ENCODE peak calls at places on chromosomes 2 and 18, in nine cellular contexts. One of them, this sample, is unnamed.

GRCh38 chr18:6886931-6887330 is 157.4 kb downstream of the ARHGAP28 start:
- DNase-seq in ELR: no peak
- DNase-seq in NCI-H1105: no peak
- DNase-seq in endothelial cell: no peak
- DNase-seq in central memory CD4-positive, alpha-beta T cell: no peak
- DNase-seq in mesenteric fat pad: no peak
- DNase-seq in GDM1: no peak
- DNase-seq in activated T-helper 1 cell treated with anti-CD3 and anti-CD28 coated beads, Interleukin-2, amount 50 U/mL, for 16 hours: no peak
- DNase-seq in AG04450: no peak
- DNase-seq in this sample: no peak

GRCh38 chr2:73997813-73998212 is 13.1 kb downstream of the TET3 start:
- DNase-seq in AG04450: no peak
- DNase-seq in ELR: no peak
- DNase-seq in central memory CD4-positive, alpha-beta T cell: no peak
- DNase-seq in activated T-helper 1 cell treated with anti-CD3 and anti-CD28 coated beads, Interleukin-2, amount 50 U/mL, for 16 hours: no peak
- DNase-seq in GDM1: no peak
- DNase-seq in mesenteric fat pad: no peak
- DNase-seq in NCI-H1105: no peak
- DNase-seq in endothelial cell: no peak
- DNase-seq in this sample: no peak

GRCh38 chr2:55585451-55586079 is 31.9 kb downstream of the PPP4R3B start:
- DNase-seq in GDM1: no peak
- DNase-seq in AG04450: peak
- DNase-seq in ELR: peak
- DNase-seq in central memory CD4-positive, alpha-beta T cell: no peak
- DNase-seq in activated T-helper 1 cell treated with anti-CD3 and anti-CD28 coated beads, Interleukin-2, amount 50 U/mL, for 16 hours: no peak
- DNase-seq in endothelial cell: no peak
- DNase-seq in mesenteric fat pad: no peak
- DNase-seq in NCI-H1105: no peak
- DNase-seq in this sample: no peak

GRCh38 chr2:108404784-108405397 is 27.1 kb downstream of the SULT1C4 start:
- DNase-seq in mesenteric fat pad: no peak
- DNase-seq in ELR: no peak
- DNase-seq in AG04450: no peak
- DNase-seq in GDM1: no peak
- DNase-seq in central memory CD4-positive, alpha-beta T cell: no peak
- DNase-seq in endothelial cell: no peak
- DNase-seq in activated T-helper 1 cell treated with anti-CD3 and anti-CD28 coated beads, Interleukin-2, amount 50 U/mL, for 16 hours: no peak
- DNase-seq in NCI-H1105: peak
- DNase-seq in this sample: no peak

GRCh38 chr18:32086866-32087265 is 4.8 kb upstream of the RNF138 start:
- DNase-seq in AG04450: peak
- DNase-seq in mesenteric fat pad: no peak
- DNase-seq in GDM1: no peak
- DNase-seq in ELR: peak
- DNase-seq in central memory CD4-positive, alpha-beta T cell: no peak
- DNase-seq in activated T-helper 1 cell treated with anti-CD3 and anti-CD28 coated beads, Interleukin-2, amount 50 U/mL, for 16 hours: no peak
- DNase-seq in endothelial cell: no peak
- DNase-seq in NCI-H1105: no peak
- DNase-seq in this sample: no peak

GRCh38 chr2:107556038-107556627 is 270.6 kb upstream of the RGPD4 start:
- DNase-seq in endothelial cell: no peak
- DNase-seq in NCI-H1105: no peak
- DNase-seq in AG04450: no peak
- DNase-seq in activated T-helper 1 cell treated with anti-CD3 and anti-CD28 coated beads, Interleukin-2, amount 50 U/mL, for 16 hours: no peak
- DNase-seq in central memory CD4-positive, alpha-beta T cell: no peak
- DNase-seq in GDM1: no peak
- DNase-seq in ELR: no peak
- DNase-seq in mesenteric fat pad: no peak
- DNase-seq in this sample: no peak

GRCh38 chr18:63930774-63931354 is 18.2 kb upstream of the HMSD start:
- DNase-seq in GDM1: no peak
- DNase-seq in NCI-H1105: no peak
- DNase-seq in activated T-helper 1 cell treated with anti-CD3 and anti-CD28 coated beads, Interleukin-2, amount 50 U/mL, for 16 hours: no peak
- DNase-seq in endothelial cell: no peak
- DNase-seq in mesenteric fat pad: no peak
- DNase-seq in AG04450: no peak
- DNase-seq in ELR: no peak
- DNase-seq in central memory CD4-positive, alpha-beta T cell: no peak
- DNase-seq in this sample: no peak

GRCh38 chr2:217261452-217261851 is 401.6 kb upstream of the TNP1 start:
- DNase-seq in GDM1: no peak
- DNase-seq in ELR: no peak
- DNase-seq in activated T-helper 1 cell treated with anti-CD3 and anti-CD28 coated beads, Interleukin-2, amount 50 U/mL, for 16 hours: no peak
- DNase-seq in mesenteric fat pad: no peak
- DNase-seq in endothelial cell: no peak
- DNase-seq in NCI-H1105: no peak
- DNase-seq in central memory CD4-positive, alpha-beta T cell: no peak
- DNase-seq in AG04450: no peak
- DNase-seq in this sample: peak

GRCh38 chr18:56202567-56203136 is 435.7 kb downstream of the TXNL1 start:
- DNase-seq in GDM1: no peak
- DNase-seq in mesenteric fat pad: no peak
- DNase-seq in ELR: no peak
- DNase-seq in central memory CD4-positive, alpha-beta T cell: no peak
- DNase-seq in activated T-helper 1 cell treated with anti-CD3 and anti-CD28 coated beads, Interleukin-2, amount 50 U/mL, for 16 hours: no peak
- DNase-seq in endothelial cell: no peak
- DNase-seq in NCI-H1105: no peak
- DNase-seq in AG04450: no peak
- DNase-seq in this sample: no peak

GRCh38 chr2:127104881-127105655 is 1.9 kb downstream of the BIN1 start:
- DNase-seq in central memory CD4-positive, alpha-beta T cell: no peak
- DNase-seq in GDM1: no peak
- DNase-seq in endothelial cell: no peak
- DNase-seq in ELR: no peak
- DNase-seq in activated T-helper 1 cell treated with anti-CD3 and anti-CD28 coated beads, Interleukin-2, amount 50 U/mL, for 16 hours: no peak
- DNase-seq in NCI-H1105: no peak
- DNase-seq in AG04450: no peak
- DNase-seq in mesenteric fat pad: peak
- DNase-seq in this sample: no peak

GRCh38 chr2:151337643-151338042 is 19.7 kb upstream of the TNFAIP6 start:
- DNase-seq in NCI-H1105: no peak
- DNase-seq in GDM1: no peak
- DNase-seq in AG04450: no peak
- DNase-seq in mesenteric fat pad: no peak
- DNase-seq in activated T-helper 1 cell treated with anti-CD3 and anti-CD28 coated beads, Interleukin-2, amount 50 U/mL, for 16 hours: no peak
- DNase-seq in central memory CD4-positive, alpha-beta T cell: no peak
- DNase-seq in endothelial cell: no peak
- DNase-seq in ELR: peak
- DNase-seq in this sample: no peak

GRCh38 chr2:41933035-41933429 is 114.8 kb upstream of the PKDCC start:
- DNase-seq in AG04450: no peak
- DNase-seq in NCI-H1105: no peak
- DNase-seq in activated T-helper 1 cell treated with anti-CD3 and anti-CD28 coated beads, Interleukin-2, amount 50 U/mL, for 16 hours: no peak
- DNase-seq in endothelial cell: no peak
- DNase-seq in GDM1: no peak
- DNase-seq in central memory CD4-positive, alpha-beta T cell: no peak
- DNase-seq in ELR: no peak
- DNase-seq in mesenteric fat pad: no peak
- DNase-seq in this sample: no peak

GRCh38 chr2:15293262-15293937 is 267.7 kb downstream of the NBAS start:
- DNase-seq in mesenteric fat pad: no peak
- DNase-seq in endothelial cell: no peak
- DNase-seq in GDM1: no peak
- DNase-seq in AG04450: no peak
- DNase-seq in ELR: no peak
- DNase-seq in central memory CD4-positive, alpha-beta T cell: no peak
- DNase-seq in activated T-helper 1 cell treated with anti-CD3 and anti-CD28 coated beads, Interleukin-2, amount 50 U/mL, for 16 hours: no peak
- DNase-seq in NCI-H1105: no peak
- DNase-seq in this sample: no peak

GRCh38 chr18:8791171-8791651 is 85.9 kb downstream of the MTCL1 start:
- DNase-seq in ELR: peak
- DNase-seq in AG04450: no peak
- DNase-seq in GDM1: no peak
- DNase-seq in NCI-H1105: no peak
- DNase-seq in activated T-helper 1 cell treated with anti-CD3 and anti-CD28 coated beads, Interleukin-2, amount 50 U/mL, for 16 hours: no peak
- DNase-seq in endothelial cell: no peak
- DNase-seq in central memory CD4-positive, alpha-beta T cell: no peak
- DNase-seq in mesenteric fat pad: no peak
- DNase-seq in this sample: no peak

GRCh38 chr18:69383191-69383590 is 17.5 kb upstream of the DOK6 start:
- DNase-seq in GDM1: no peak
- DNase-seq in ELR: no peak
- DNase-seq in AG04450: no peak
- DNase-seq in mesenteric fat pad: no peak
- DNase-seq in activated T-helper 1 cell treated with anti-CD3 and anti-CD28 coated beads, Interleukin-2, amount 50 U/mL, for 16 hours: no peak
- DNase-seq in central memory CD4-positive, alpha-beta T cell: no peak
- DNase-seq in NCI-H1105: no peak
- DNase-seq in endothelial cell: no peak
- DNase-seq in this sample: no peak

GRCh38 chr2:129296401-129297343 is 682.8 kb upstream of the RAB6C start:
- DNase-seq in mesenteric fat pad: no peak
- DNase-seq in endothelial cell: no peak
- DNase-seq in activated T-helper 1 cell treated with anti-CD3 and anti-CD28 coated beads, Interleukin-2, amount 50 U/mL, for 16 hours: no peak
- DNase-seq in AG04450: no peak
- DNase-seq in GDM1: no peak
- DNase-seq in NCI-H1105: peak
- DNase-seq in ELR: no peak
- DNase-seq in central memory CD4-positive, alpha-beta T cell: no peak
- DNase-seq in this sample: no peak

GRCh38 chr2:84939426-84940087 is 31.4 kb upstream of the KCMF1 start:
- DNase-seq in endothelial cell: no peak
- DNase-seq in GDM1: no peak
- DNase-seq in NCI-H1105: no peak
- DNase-seq in mesenteric fat pad: no peak
- DNase-seq in AG04450: no peak
- DNase-seq in activated T-helper 1 cell treated with anti-CD3 and anti-CD28 coated beads, Interleukin-2, amount 50 U/mL, for 16 hours: no peak
- DNase-seq in ELR: no peak
- DNase-seq in central memory CD4-positive, alpha-beta T cell: peak
- DNase-seq in this sample: peak

GRCh38 chr2:29878898-29879297 is 42.5 kb downstream of the ALK start:
- DNase-seq in AG04450: no peak
- DNase-seq in ELR: peak
- DNase-seq in GDM1: no peak
- DNase-seq in central memory CD4-positive, alpha-beta T cell: no peak
- DNase-seq in activated T-helper 1 cell treated with anti-CD3 and anti-CD28 coated beads, Interleukin-2, amount 50 U/mL, for 16 hours: no peak
- DNase-seq in mesenteric fat pad: no peak
- DNase-seq in endothelial cell: no peak
- DNase-seq in NCI-H1105: no peak
- DNase-seq in this sample: no peak

GRCh38 chr2:149313512-149313972 is 16.8 kb upstream of the LYPD6 start:
- DNase-seq in AG04450: no peak
- DNase-seq in mesenteric fat pad: no peak
- DNase-seq in NCI-H1105: peak
- DNase-seq in central memory CD4-positive, alpha-beta T cell: no peak
- DNase-seq in activated T-helper 1 cell treated with anti-CD3 and anti-CD28 coated beads, Interleukin-2, amount 50 U/mL, for 16 hours: no peak
- DNase-seq in GDM1: no peak
- DNase-seq in endothelial cell: peak
- DNase-seq in ELR: peak
- DNase-seq in this sample: peak

GRCh38 chr2:153668923-153669322 is 190.4 kb upstream of the RPRM start:
- DNase-seq in ELR: no peak
- DNase-seq in central memory CD4-positive, alpha-beta T cell: no peak
- DNase-seq in GDM1: no peak
- DNase-seq in mesenteric fat pad: no peak
- DNase-seq in AG04450: no peak
- DNase-seq in endothelial cell: no peak
- DNase-seq in NCI-H1105: no peak
- DNase-seq in activated T-helper 1 cell treated with anti-CD3 and anti-CD28 coated beads, Interleukin-2, amount 50 U/mL, for 16 hours: no peak
- DNase-seq in this sample: no peak

GRCh38 chr2:164538250-164538866 is 82.9 kb downstream of the GRB14 start:
- DNase-seq in NCI-H1105: peak
- DNase-seq in endothelial cell: no peak
- DNase-seq in activated T-helper 1 cell treated with anti-CD3 and anti-CD28 coated beads, Interleukin-2, amount 50 U/mL, for 16 hours: no peak
- DNase-seq in ELR: peak
- DNase-seq in AG04450: no peak
- DNase-seq in central memory CD4-positive, alpha-beta T cell: no peak
- DNase-seq in mesenteric fat pad: no peak
- DNase-seq in GDM1: no peak
- DNase-seq in this sample: peak

GRCh38 chr2:108320326-108320932 is 31.7 kb downstream of the SULT1C2 start:
- DNase-seq in activated T-helper 1 cell treated with anti-CD3 and anti-CD28 coated beads, Interleukin-2, amount 50 U/mL, for 16 hours: no peak
- DNase-seq in mesenteric fat pad: no peak
- DNase-seq in AG04450: no peak
- DNase-seq in endothelial cell: no peak
- DNase-seq in ELR: no peak
- DNase-seq in GDM1: no peak
- DNase-seq in NCI-H1105: peak
- DNase-seq in central memory CD4-positive, alpha-beta T cell: no peak
- DNase-seq in this sample: no peak

GRCh38 chr2:75292826-75293225 is 93.5 kb upstream of the TACR1 start:
- DNase-seq in endothelial cell: no peak
- DNase-seq in central memory CD4-positive, alpha-beta T cell: no peak
- DNase-seq in ELR: peak
- DNase-seq in AG04450: no peak
- DNase-seq in activated T-helper 1 cell treated with anti-CD3 and anti-CD28 coated beads, Interleukin-2, amount 50 U/mL, for 16 hours: no peak
- DNase-seq in GDM1: no peak
- DNase-seq in mesenteric fat pad: no peak
- DNase-seq in NCI-H1105: no peak
- DNase-seq in this sample: no peak

GRCh38 chr2:139791330-139791729 is 1011.1 kb upstream of the NXPH2 start:
- DNase-seq in central memory CD4-positive, alpha-beta T cell: no peak
- DNase-seq in mesenteric fat pad: no peak
- DNase-seq in GDM1: no peak
- DNase-seq in ELR: no peak
- DNase-seq in endothelial cell: no peak
- DNase-seq in NCI-H1105: no peak
- DNase-seq in AG04450: no peak
- DNase-seq in activated T-helper 1 cell treated with anti-CD3 and anti-CD28 coated beads, Interleukin-2, amount 50 U/mL, for 16 hours: no peak
- DNase-seq in this sample: no peak

GRCh38 chr18:36128907-36129299 is 237 bp downstream of the SLC39A6 start:
- DNase-seq in AG04450: no peak
- DNase-seq in activated T-helper 1 cell treated with anti-CD3 and anti-CD28 coated beads, Interleukin-2, amount 50 U/mL, for 16 hours: no peak
- DNase-seq in NCI-H1105: no peak
- DNase-seq in GDM1: no peak
- DNase-seq in mesenteric fat pad: no peak
- DNase-seq in endothelial cell: no peak
- DNase-seq in ELR: no peak
- DNase-seq in central memory CD4-positive, alpha-beta T cell: no peak
- DNase-seq in this sample: no peak

GRCh38 chr18:63808125-63808524 is 32.9 kb downstream of the SERPINB7 start:
- DNase-seq in GDM1: no peak
- DNase-seq in endothelial cell: no peak
- DNase-seq in AG04450: no peak
- DNase-seq in ELR: no peak
- DNase-seq in mesenteric fat pad: no peak
- DNase-seq in activated T-helper 1 cell treated with anti-CD3 and anti-CD28 coated beads, Interleukin-2, amount 50 U/mL, for 16 hours: no peak
- DNase-seq in central memory CD4-positive, alpha-beta T cell: no peak
- DNase-seq in NCI-H1105: no peak
- DNase-seq in this sample: no peak

GRCh38 chr18:7164610-7165009 is 47.0 kb upstream of the LAMA1 start:
- DNase-seq in GDM1: no peak
- DNase-seq in endothelial cell: peak
- DNase-seq in mesenteric fat pad: no peak
- DNase-seq in NCI-H1105: no peak
- DNase-seq in AG04450: no peak
- DNase-seq in central memory CD4-positive, alpha-beta T cell: no peak
- DNase-seq in activated T-helper 1 cell treated with anti-CD3 and anti-CD28 coated beads, Interleukin-2, amount 50 U/mL, for 16 hours: no peak
- DNase-seq in ELR: peak
- DNase-seq in this sample: no peak

GRCh38 chr2:3034856-3035255 is 342.8 kb downstream of the EIPR1 start:
- DNase-seq in AG04450: no peak
- DNase-seq in ELR: no peak
- DNase-seq in mesenteric fat pad: peak
- DNase-seq in GDM1: no peak
- DNase-seq in activated T-helper 1 cell treated with anti-CD3 and anti-CD28 coated beads, Interleukin-2, amount 50 U/mL, for 16 hours: no peak
- DNase-seq in central memory CD4-positive, alpha-beta T cell: no peak
- DNase-seq in NCI-H1105: no peak
- DNase-seq in endothelial cell: no peak
- DNase-seq in this sample: no peak

GRCh38 chr2:131045925-131046579 is 47.2 kb downstream of the FAM168B start:
- DNase-seq in activated T-helper 1 cell treated with anti-CD3 and anti-CD28 coated beads, Interleukin-2, amount 50 U/mL, for 16 hours: no peak
- DNase-seq in AG04450: no peak
- DNase-seq in central memory CD4-positive, alpha-beta T cell: no peak
- DNase-seq in ELR: no peak
- DNase-seq in NCI-H1105: no peak
- DNase-seq in endothelial cell: no peak
- DNase-seq in mesenteric fat pad: peak
- DNase-seq in GDM1: no peak
- DNase-seq in this sample: no peak

GRCh38 chr2:43372386-43373081 is 146.1 kb upstream of the ZFP36L2 start:
- DNase-seq in mesenteric fat pad: no peak
- DNase-seq in AG04450: no peak
- DNase-seq in NCI-H1105: no peak
- DNase-seq in activated T-helper 1 cell treated with anti-CD3 and anti-CD28 coated beads, Interleukin-2, amount 50 U/mL, for 16 hours: no peak
- DNase-seq in central memory CD4-positive, alpha-beta T cell: no peak
- DNase-seq in ELR: no peak
- DNase-seq in GDM1: no peak
- DNase-seq in endothelial cell: no peak
- DNase-seq in this sample: no peak

GRCh38 chr2:12050381-12050780 is 303.9 kb downstream of the LPIN1 start:
- DNase-seq in NCI-H1105: no peak
- DNase-seq in ELR: peak
- DNase-seq in AG04450: peak
- DNase-seq in mesenteric fat pad: no peak
- DNase-seq in central memory CD4-positive, alpha-beta T cell: no peak
- DNase-seq in endothelial cell: no peak
- DNase-seq in activated T-helper 1 cell treated with anti-CD3 and anti-CD28 coated beads, Interleukin-2, amount 50 U/mL, for 16 hours: no peak
- DNase-seq in GDM1: peak
- DNase-seq in this sample: peak

This sample was measured in KBM-7.